ENCODE peak calls at places on chromosome 2, in four cellular contexts. W, N, V and F are unnamed samples.

GRCh38 chr2:231780909-231781797 is at the start of gene PDE6D:
- DNase-seq in W (peak; percentile 99), N (peak; percentile 99), V (peak; percentile 99), F (peak; percentile 97)

GRCh38 chr2:38264649-38265322 is 112.3 kb downstream of the ATL2 start:
- DNase-seq in W (no peak), N (no peak), V (peak; percentile 44), F (no peak)

GRCh38 chr2:113711857-113712256 is 44.6 kb downstream of the SLC35F5 start:
- DNase-seq in W (no peak), N (no peak), V (no peak), F (no peak)

GRCh38 chr2:121155502-121156056 is 129.4 kb downstream of the TFCP2L1 start:
- DNase-seq in W (peak; percentile 92), N (no peak), V (no peak), F (no peak)

GRCh38 chr2:28678944-28679343 is 72.7 kb upstream of the PPP1CB start:
- DNase-seq in W (no peak), N (no peak), V (no peak), F (no peak)

GRCh38 chr2:108562274-108562673 is 28.0 kb downstream of the LIMS1 start:
- DNase-seq in W (no peak), N (no peak), V (no peak), F (no peak)

GRCh38 chr2:9178110-9178904 is 28.3 kb upstream of the ASAP2 start:
- DNase-seq in W (peak; percentile 67), N (peak; percentile 39), V (no peak), F (no peak)

GRCh38 chr2:123500988-123501387 is 524.1 kb upstream of the CNTNAP5 start:
- DNase-seq in W (no peak), N (no peak), V (no peak), F (peak; percentile 33)

GRCh38 chr2:101697794-101698418 is 399 bp downstream of the MAP4K4 start:
- DNase-seq in W (no peak), N (no peak), V (peak; percentile 41), F (no peak)

GRCh38 chr2:210623506-210623905 is 67.1 kb downstream of the CPS1 start:
- DNase-seq in W (no peak), N (no peak), V (no peak), F (no peak)

GRCh38 chr2:226658555-226658954 is 141.1 kb downstream of the IRS1 start:
- DNase-seq in W (no peak), N (no peak), V (no peak), F (no peak)

GRCh38 chr2:205259131-205259530 is 423.2 kb upstream of the NRP2 start:
- DNase-seq in W (no peak), N (no peak), V (no peak), F (peak; percentile 16)

GRCh38 chr2:210174086-210174485 is 2.9 kb upstream of the KANSL1L start:
- DNase-seq in W (no peak), N (no peak), V (no peak), F (no peak)

GRCh38 chr2:197433770-197434438 is 924 bp downstream of the SF3B1 start:
- DNase-seq in W (no peak), N (no peak), V (peak; percentile 25), F (no peak)

GRCh38 chr2:8682719-8683667 is 1.1 kb downstream of the ID2 start:
- DNase-seq in W (peak; percentile 45), N (no peak), V (peak; percentile 66), F (no peak)

GRCh38 chr2:237073552-237073951 is 12.1 kb upstream of the COPS8 start:
- DNase-seq in W (no peak), N (peak; percentile 90), V (no peak), F (peak; percentile 37)

GRCh38 chr2:190837417-190837816 is 43.2 kb upstream of the GLS start:
- DNase-seq in W (no peak), N (no peak), V (no peak), F (peak; percentile 39)

GRCh38 chr2:226725096-226725495 is 74.5 kb downstream of the IRS1 start:
- DNase-seq in W (no peak), N (no peak), V (no peak), F (no peak)

GRCh38 chr2:102449370-102449974 is 23.6 kb upstream of the SLC9A4 start:
- DNase-seq in W (peak; percentile 37), N (peak; percentile 38), V (peak; percentile 71), F (no peak)

GRCh38 chr2:36497570-36498163 is 100.3 kb downstream of the FEZ2 start:
- DNase-seq in W (no peak), N (no peak), V (no peak), F (no peak)

GRCh38 chr2:55861733-55862132 is 61.8 kb downstream of the EFEMP1 start:
- DNase-seq in W (no peak), N (no peak), V (no peak), F (no peak)

GRCh38 chr2:192978317-192978874 is 783.7 kb upstream of the TMEFF2 start:
- DNase-seq in W (no peak), N (no peak), V (no peak), F (peak; percentile 36)

GRCh38 chr2:17719562-17720371 is 33.8 kb downstream of the SMC6 start:
- DNase-seq in W (no peak), N (no peak), V (peak; percentile 28), F (no peak)

GRCh38 chr2:186129767-186130581 is 356.1 kb upstream of the ZC3H15 start:
- DNase-seq in W (no peak), N (peak; percentile 87), V (no peak), F (peak; percentile 31)

GRCh38 chr2:230054079-230054478 is 14.6 kb downstream of the SLC16A14 start:
- DNase-seq in W (no peak), N (peak; percentile 73), V (no peak), F (no peak)

GRCh38 chr2:203177361-203177760 is 61.5 kb upstream of the CYP20A1 start:
- DNase-seq in W (no peak), N (no peak), V (no peak), F (no peak)

GRCh38 chr2:15184491-15184890 is 376.6 kb downstream of the NBAS start:
- DNase-seq in W (no peak), N (no peak), V (no peak), F (no peak)

GRCh38 chr2:199955007-199955338 is 318 bp downstream of the TYW5 start:
- DNase-seq in W (no peak), N (no peak), V (no peak), F (no peak)

GRCh38 chr2:27856386-27856785 is 33.8 kb downstream of the RBKS start:
- DNase-seq in W (no peak), N (no peak), V (no peak), F (no peak)

GRCh38 chr2:230268606-230269222 is 43.2 kb downstream of the SP140 start:
- DNase-seq in W (no peak), N (no peak), V (no peak), F (no peak)

GRCh38 chr2:26574900-26575560 is 66.1 kb downstream of the CIB4 start:
- DNase-seq in W (no peak), N (no peak), V (no peak), F (no peak)

GRCh38 chr2:88261725-88262124 is 91.6 kb downstream of the THNSL2 start:
- DNase-seq in W (no peak), N (no peak), V (no peak), F (no peak)

GRCh38 chr2:219576505-219577388 is 4.6 kb downstream of the INHA start:
- DNase-seq in W (no peak), N (no peak), V (no peak), F (no peak)

GRCh38 chr2:198638579-198638978 is 819.2 kb downstream of the SATB2 start:
- DNase-seq in W (no peak), N (no peak), V (no peak), F (no peak)

GRCh38 chr2:128421286-128421685 is 102.6 kb upstream of the HS6ST1 start:
- DNase-seq in W (no peak), N (no peak), V (no peak), F (no peak)

GRCh38 chr2:205177505-205177904 is 504.8 kb upstream of the NRP2 start:
- DNase-seq in W (no peak), N (no peak), V (no peak), F (no peak)

GRCh38 chr2:60352491-60353405 is 200.7 kb downstream of the BCL11A start:
- DNase-seq in W (no peak), N (no peak), V (no peak), F (no peak)
- H3K4me3 ChIP-seq in W (no peak overlapping the region), N (no peak overlapping the region), V (no peak overlapping the region), F (no peak overlapping the region)

GRCh38 chr2:64526034-64526433 is 1.9 kb downstream of the AFTPH start:
- DNase-seq in W (no peak), N (no peak), V (no peak), F (no peak)
- H3K4me3 ChIP-seq in W (peak overlapping the region; percentile 97), N (no peak overlapping the region), V (peak overlapping the region; percentile 94), F (no peak overlapping the region)

GRCh38 chr2:217861334-217861877 is 141.4 kb downstream of the TNS1 start:
- DNase-seq in W (no peak), N (no peak), V (no peak), F (no peak)

GRCh38 chr2:217856871-217857270 is 145.9 kb downstream of the TNS1 start:
- DNase-seq in W (no peak), N (no peak), V (no peak), F (no peak)

GRCh38 chr2:217859926-217860325 is 142.9 kb downstream of the TNS1 start:
- DNase-seq in W (no peak), N (no peak), V (no peak), F (no peak)

GRCh38 chr2:217857624-217858506 is 144.9 kb downstream of the TNS1 start:
- DNase-seq in W (no peak), N (no peak), V (no peak), F (no peak)

DNA sequence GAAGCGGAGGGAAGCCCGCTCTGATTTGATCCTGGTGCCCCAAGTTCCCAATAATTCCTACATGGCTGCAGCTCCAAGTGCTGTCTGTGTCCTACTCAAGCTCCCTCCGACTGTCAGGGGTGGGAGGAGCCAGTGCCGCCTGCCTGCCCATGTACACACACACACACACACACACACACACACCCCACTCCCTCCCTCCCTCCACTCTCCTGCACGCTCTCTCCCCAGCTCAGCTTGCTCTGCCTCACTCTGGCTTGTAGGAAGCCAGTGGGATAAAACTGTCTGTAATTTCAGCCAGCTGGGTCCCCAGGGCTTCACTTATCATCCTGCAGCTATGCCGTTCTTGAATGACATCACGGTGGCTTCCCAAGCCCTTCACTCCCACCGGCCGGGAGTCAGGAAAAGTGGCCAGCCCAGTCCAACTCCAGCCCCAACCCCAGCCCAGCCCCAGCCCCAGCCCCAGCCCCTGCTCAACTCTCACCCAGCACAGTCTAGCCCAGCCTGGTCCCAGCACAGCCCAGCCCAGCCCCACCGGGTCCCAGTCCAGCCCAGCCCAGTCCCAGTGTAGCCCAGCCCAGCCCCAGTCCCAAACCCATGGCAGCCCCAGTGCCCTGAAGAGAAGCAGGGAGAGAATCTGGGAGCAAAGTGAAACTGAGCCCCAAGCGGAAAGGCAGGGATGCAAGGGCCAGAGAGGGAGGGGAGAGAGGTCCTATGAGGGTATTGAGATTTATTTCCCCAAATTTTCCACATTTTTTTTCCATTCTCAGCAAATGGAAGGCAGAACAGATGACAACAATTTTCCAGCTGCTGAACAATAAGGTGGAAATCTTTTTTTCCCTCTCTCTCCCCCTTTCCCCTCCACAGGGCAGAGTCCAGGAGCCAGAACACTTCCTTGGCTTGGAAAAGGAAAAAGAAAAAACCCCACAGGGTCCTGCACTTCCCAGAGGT is 144.0 kb downstream of the TNS1 start:
- DNase-seq in W (peak; percentile 55), N (peak; percentile 96), V (no peak), F (peak; percentile 97)
- H3K4me3 ChIP-seq in W (peak overlapping the region; percentile 6), N (peak overlapping the region; percentile 26), V (no peak overlapping the region), F (peak overlapping the region; percentile 45)

DNA sequence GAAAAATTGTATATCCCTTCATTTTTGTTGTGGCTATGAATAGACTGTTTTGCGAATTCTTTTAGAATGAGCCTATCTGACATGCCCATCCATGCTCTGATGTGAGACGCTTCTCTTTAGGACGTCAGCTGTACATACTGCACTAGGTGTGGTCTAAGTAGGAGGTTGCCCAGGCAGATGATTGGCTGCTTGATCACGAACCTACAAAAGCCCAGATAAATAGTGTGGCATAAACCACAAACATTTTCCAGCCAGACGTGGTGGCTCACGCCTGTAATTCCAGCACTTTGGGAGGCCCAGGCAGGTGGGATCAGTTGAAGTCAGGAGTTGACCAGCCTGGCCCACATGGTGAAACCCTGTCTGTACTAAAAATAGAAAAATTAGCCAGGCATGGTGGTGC is 251.8 kb downstream of the AGAP1 start:
- DNase-seq in W (no peak), N (peak; percentile 25), V (no peak), F (no peak)
- H3K4me3 ChIP-seq in W (no peak overlapping the region), N (no peak overlapping the region), V (no peak overlapping the region), F (no peak overlapping the region)